ENCODE peak calls at places on chromosomes 1 and 21, in ten cellular contexts. Q, V, L, B, T, Z, G, H, R and A are unnamed samples.

GRCh38 chr1:218346391-218347204 is 1.5 kb downstream of the TGFB2 start:
- DNase-seq in Q (no peak), V (no peak), L (no peak), B (peak; percentile 60), T (no peak), Z (peak; percentile 32), G (no peak), H (no peak), R (no peak), A (no peak)

GRCh38 chr1:38872401-38873026 is 634 bp downstream of the MYCBP start:
- DNase-seq in Q (peak; percentile 36), V (peak; percentile 27), L (no peak), B (no peak), T (no peak), Z (peak; percentile 33), G (no peak), H (peak; percentile 42), R (no peak), A (no peak)

GRCh38 chr21:17231771-17232170 is 281.1 kb upstream of the CXADR start:
- DNase-seq in Q (no peak), V (no peak), L (no peak), B (no peak), T (no peak), Z (no peak), G (no peak), H (no peak), R (no peak), A (no peak)

GRCh38 chr1:1550591-1551432 is 10.4 kb upstream of the TMEM240 start:
- DNase-seq in Q (no peak), V (no peak), L (no peak), B (no peak), T (peak; percentile 32), Z (peak; percentile 68), G (peak; percentile 62), H (no peak), R (no peak), A (no peak)

GRCh38 chr1:58654322-58654721 is 45.5 kb downstream of the MYSM1 start:
- DNase-seq in Q (no peak), V (no peak), L (no peak), B (no peak), T (no peak), Z (no peak), G (no peak), H (no peak), R (no peak), A (no peak)

GRCh38 chr1:212401042-212401441 is 13.6 kb downstream of the PACC1 start:
- DNase-seq in Q (no peak), V (no peak), L (no peak), B (no peak), T (no peak), Z (no peak), G (no peak), H (no peak), R (no peak), A (no peak)

GRCh38 chr21:46191686-46192575 is 7.7 kb upstream of the SPATC1L start:
- DNase-seq in Q (no peak), V (peak; percentile 15), L (no peak), B (no peak), T (no peak), Z (no peak), G (no peak), H (no peak), R (peak; percentile 59), A (no peak)

GRCh38 chr1:206000641-206001339 is 2.4 kb downstream of the RAB7B start:
- DNase-seq in Q (no peak), V (no peak), L (no peak), B (no peak), T (no peak), Z (no peak), G (no peak), H (no peak), R (peak; percentile 56), A (no peak)

GRCh38 chr1:195462646-195463045 is 1145.6 kb downstream of the KCNT2 start:
- DNase-seq in Q (no peak), V (no peak), L (no peak), B (no peak), T (no peak), Z (no peak), G (no peak), H (no peak), R (no peak), A (no peak)

GRCh38 chr1:55141295-55141893 is 73.8 kb downstream of the USP24 start:
- DNase-seq in Q (no peak), V (no peak), L (no peak), B (no peak), T (no peak), Z (no peak), G (no peak), H (no peak), R (no peak), A (no peak)

GRCh38 chr1:235867903-235868469 is 1.3 kb upstream of the LYST start:
- DNase-seq in Q (no peak), V (no peak), L (no peak), B (no peak), T (no peak), Z (no peak), G (no peak), H (no peak), R (no peak), A (no peak)

GRCh38 chr1:14184346-14184963 is 414.0 kb upstream of the KAZN start:
- DNase-seq in Q (no peak), V (no peak), L (no peak), B (no peak), T (no peak), Z (no peak), G (no peak), H (no peak), R (no peak), A (peak; percentile 24)

GRCh38 chr1:9590201-9590600 is 1.5 kb downstream of the TMEM201 start:
- DNase-seq in Q (no peak), V (no peak), L (no peak), B (no peak), T (no peak), Z (no peak), G (no peak), H (no peak), R (no peak), A (no peak)
- TF ChIP-seq POLR2AphosphoS5 in Q (no peak), V (no peak), L (no peak), B (no peak), T (no peak), Z (no peak), G (no peak), H (no peak), R (no peak), A (no peak)

GRCh38 chr21:45109831-45110492 is 35.6 kb downstream of the ADARB1 start:
- DNase-seq in Q (peak; percentile 52), V (no peak), L (no peak), B (peak; percentile 56), T (no peak), Z (no peak), G (no peak), H (peak; percentile 50), R (no peak), A (no peak)
- H3K4me1 ChIP-seq in Q (peaks cover 3% of the 10 kb centered on the region), V (peaks cover 12% of the 10 kb centered on the region), L (no peaks in the 10 kb centered on the region), B (peaks cover 31% of the 10 kb centered on the region), T (no peaks in the 10 kb centered on the region), Z (no peaks in the 10 kb centered on the region), G (peaks cover 12% of the 10 kb centered on the region), H (peaks cover 43% of the 10 kb centered on the region), R (peaks cover 32% of the 10 kb centered on the region), A (peaks cover 8% of the 10 kb centered on the region)

DNA sequence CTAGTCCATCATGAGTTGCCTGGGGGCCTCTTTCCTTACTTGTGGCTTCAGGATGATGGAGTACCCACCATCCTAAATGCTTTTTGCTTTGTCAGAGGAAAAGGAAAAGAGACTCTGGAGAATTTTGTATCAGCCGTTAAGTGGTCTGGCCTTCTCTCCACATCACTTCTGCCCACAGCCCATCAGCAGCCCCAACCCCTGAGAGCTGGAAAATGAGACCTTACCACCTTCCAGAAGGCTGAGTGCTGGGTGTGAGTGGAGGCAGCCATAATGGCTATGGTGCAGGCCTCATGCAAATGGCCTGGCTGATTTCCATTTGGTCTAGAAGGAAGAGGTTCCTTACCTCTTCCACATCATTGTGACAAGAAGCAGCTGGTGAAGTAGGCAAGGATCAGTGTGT is 111.2 kb downstream of the CNIH3 start:
- DNase-seq in Q (no peak), V (no peak), L (no peak), B (no peak), T (no peak), Z (no peak), G (no peak), H (no peak), R (no peak), A (no peak)
- H3K27ac ChIP-seq in Q (no peak overlapping the region), V (peak overlapping the region; percentile 13), L (peak overlapping the region; percentile 53), B (no peak overlapping the region), T (no peak overlapping the region), Z (no peak overlapping the region), G (no peak overlapping the region), H (no peak overlapping the region), R (peak overlapping the region; percentile 80), A (no peak overlapping the region)

DNA sequence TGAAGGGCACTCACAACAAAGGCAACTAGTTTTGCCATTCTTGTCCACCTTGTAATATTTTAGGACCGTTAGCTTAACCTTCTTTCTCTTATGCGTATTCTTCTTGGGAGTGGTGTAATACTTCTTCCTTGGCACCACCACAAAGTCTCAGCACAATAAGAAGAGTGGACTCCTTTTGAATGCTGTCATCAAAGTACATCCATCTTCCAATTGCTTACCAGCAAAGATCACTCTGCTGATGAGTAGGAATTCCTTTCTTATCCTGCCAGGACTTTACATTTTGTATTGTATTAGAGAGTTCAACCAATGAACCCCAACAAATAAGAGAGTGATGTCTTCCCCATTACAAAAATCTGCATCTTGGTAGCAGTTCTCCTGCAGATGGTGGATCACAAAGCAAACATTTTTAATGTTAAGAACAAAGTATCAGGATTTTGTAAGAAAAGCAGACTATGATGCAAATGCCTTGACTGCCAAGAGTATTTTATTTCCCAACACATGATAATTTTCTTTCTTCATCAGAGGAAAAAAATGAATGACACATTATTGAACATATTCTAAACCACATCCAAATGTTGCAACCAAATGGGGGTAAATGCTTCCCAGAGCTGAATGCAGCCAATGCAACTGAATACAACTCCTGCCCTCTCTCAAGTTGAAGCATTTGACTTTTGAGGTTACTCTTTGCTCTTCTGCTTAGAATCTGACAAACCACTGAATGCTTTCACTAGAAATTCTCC is 5.1 kb upstream of the ARNT start:
- DNase-seq in Q (no peak), V (no peak), L (no peak), B (no peak), T (no peak), Z (no peak), G (no peak), H (no peak), R (no peak), A (no peak)
- TF ChIP-seq POLR2AphosphoS5 in Q (no peak), V (peak; percentile 20), L (peak; percentile 50), B (no peak), T (no peak), Z (no peak), G (no peak), H (no peak), R (peak; percentile 56), A (no peak)

DNA sequence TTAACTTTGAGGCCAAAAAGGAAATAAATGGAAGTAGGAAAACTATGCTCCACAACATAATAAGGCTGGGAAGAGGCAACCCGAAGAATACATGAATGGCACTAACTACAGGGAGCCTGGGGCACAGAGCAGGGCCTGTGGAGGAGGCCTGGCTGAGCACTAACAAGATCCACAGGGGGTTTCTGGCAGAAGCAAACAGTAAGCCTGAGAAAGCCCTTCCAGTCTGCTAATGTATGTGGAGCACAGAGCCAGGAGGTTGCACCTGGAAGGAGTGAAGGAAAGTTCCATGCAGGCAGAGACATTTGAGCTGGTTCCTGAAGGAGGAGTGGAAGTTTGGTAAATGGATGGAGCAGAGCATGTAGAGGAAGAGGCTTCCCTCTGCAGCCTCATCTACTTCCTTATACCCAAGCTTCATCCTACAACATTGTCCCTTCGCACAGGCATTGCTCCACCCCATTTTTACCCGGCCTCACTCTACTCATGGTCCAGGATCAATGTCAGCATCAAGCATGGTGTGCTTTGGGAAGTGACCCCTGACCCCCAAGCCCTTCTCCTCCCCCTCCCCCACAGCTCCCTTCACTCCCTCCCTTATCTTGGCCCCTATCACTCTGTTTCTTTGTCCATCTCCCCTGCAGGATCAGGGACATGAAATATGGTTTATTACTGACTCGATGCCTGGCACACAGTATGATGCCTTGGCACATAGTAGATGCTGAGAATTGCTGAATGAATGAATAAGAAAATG is 23.3 kb downstream of the SHISA4 start:
- DNase-seq in Q (no peak), V (no peak), L (no peak), B (no peak), T (no peak), Z (no peak), G (no peak), H (no peak), R (no peak), A (no peak)
- H3K4me1 ChIP-seq in Q (peaks cover 15% of the 10 kb centered on the region), V (peaks cover 10% of the 10 kb centered on the region), L (peaks cover 14% of the 10 kb centered on the region), B (peaks cover 9% of the 10 kb centered on the region), T (peaks cover 10% of the 10 kb centered on the region), Z (no peaks in the 10 kb centered on the region), G (peaks cover 9% of the 10 kb centered on the region), H (peaks cover 6% of the 10 kb centered on the region), R (peaks cover 10% of the 10 kb centered on the region), A (no peaks in the 10 kb centered on the region)